ENCODE peak calls at places on chromosome 21, in four cellular contexts. One of them, this sample, is unnamed.
A peak's percentile ranks its signal among the peaks of the same experiment; 100 is the strongest.

GRCh38 chr21:31730687-31731111 is 1.2 kb downstream of the SCAF4 start:
- DNase-seq in SW 1271: no peak
- DNase-seq in lung: no peak
- DNase-seq in cardiac fibroblast: peak; percentile 48
- DNase-seq in this sample: peak; percentile 40

GRCh38 chr21:41739011-41739410 is 27.8 kb downstream of the RIPK4 start:
- DNase-seq in lung: no peak
- DNase-seq in SW 1271: no peak
- DNase-seq in cardiac fibroblast: no peak
- DNase-seq in this sample: no peak

GRCh38 chr21:43335119-43335518 is 91.8 kb downstream of the SIK1 start:
- DNase-seq in lung: no peak
- DNase-seq in SW 1271: no peak
- DNase-seq in cardiac fibroblast: no peak
- DNase-seq in this sample: no peak

GRCh38 chr21:34670962-34671348 is 2.2 kb downstream of the CLIC6 start:
- DNase-seq in SW 1271: no peak
- DNase-seq in cardiac fibroblast: no peak
- DNase-seq in lung: no peak
- DNase-seq in this sample: no peak

GRCh38 chr21:18041012-18041411 is 203.6 kb upstream of the CHODL start:
- DNase-seq in SW 1271: no peak
- DNase-seq in cardiac fibroblast: peak; percentile 19
- DNase-seq in lung: no peak
- DNase-seq in this sample: no peak

GRCh38 chr21:45246014-45246413 is 41.7 kb downstream of the POFUT2 start:
- DNase-seq in lung: no peak
- DNase-seq in cardiac fibroblast: no peak
- DNase-seq in SW 1271: no peak
- DNase-seq in this sample: no peak

GRCh38 chr21:45405271-45405818 is 380 bp downstream of the COL18A1 start:
- DNase-seq in SW 1271: no peak
- DNase-seq in lung: no peak
- DNase-seq in cardiac fibroblast: peak; percentile 22
- DNase-seq in this sample: peak; percentile 11

GRCh38 chr21:33390479-33390878 is 12.7 kb upstream of the IFNGR2 start:
- DNase-seq in SW 1271: no peak
- DNase-seq in lung: no peak
- DNase-seq in cardiac fibroblast: no peak
- DNase-seq in this sample: no peak

GRCh38 chr21:17387030-17387617 is 125.7 kb upstream of the CXADR start:
- DNase-seq in lung: peak; percentile 38
- DNase-seq in SW 1271: peak; percentile 21
- DNase-seq in cardiac fibroblast: peak; percentile 78
- DNase-seq in this sample: peak; percentile 80

GRCh38 chr21:34639250-34639649 is 24.3 kb upstream of the RCAN1 start:
- DNase-seq in lung: no peak
- DNase-seq in cardiac fibroblast: no peak
- DNase-seq in SW 1271: no peak
- DNase-seq in this sample: no peak

GRCh38 chr21:38993561-38993960 is 187.8 kb downstream of the ETS2 start:
- DNase-seq in SW 1271: no peak
- DNase-seq in cardiac fibroblast: peak; percentile 97
- DNase-seq in lung: peak; percentile 78
- DNase-seq in this sample: peak; percentile 98

GRCh38 chr21:29718081-29718815 is 221.5 kb downstream of the GRIK1 start:
- DNase-seq in cardiac fibroblast: peak; percentile 94
- DNase-seq in lung: no peak
- DNase-seq in SW 1271: no peak
- DNase-seq in this sample: peak; percentile 73

GRCh38 chr21:46478910-46479309 is 20.2 kb downstream of the DIP2A start:
- DNase-seq in lung: no peak
- DNase-seq in SW 1271: no peak
- DNase-seq in cardiac fibroblast: no peak
- DNase-seq in this sample: no peak

GRCh38 chr21:34333150-34333739 is 30.6 kb upstream of the KCNE2 start:
- DNase-seq in cardiac fibroblast: no peak
- DNase-seq in lung: no peak
- DNase-seq in SW 1271: no peak
- DNase-seq in this sample: peak; percentile 4

GRCh38 chr21:31132574-31133242 is 94.4 kb upstream of the KRTAP19-8 start:
- DNase-seq in cardiac fibroblast: peak; percentile 37
- DNase-seq in SW 1271: no peak
- DNase-seq in lung: no peak
- DNase-seq in this sample: no peak

GRCh38 chr21:37560385-37560784 is 193.8 kb downstream of the DYRK1A start:
- DNase-seq in SW 1271: no peak
- DNase-seq in lung: no peak
- DNase-seq in cardiac fibroblast: no peak
- DNase-seq in this sample: no peak

GRCh38 chr21:35924714-35925301 is 135.5 kb downstream of the SETD4 start:
- DNase-seq in lung: no peak
- DNase-seq in SW 1271: no peak
- DNase-seq in cardiac fibroblast: peak; percentile 89
- DNase-seq in this sample: peak; percentile 54

GRCh38 chr21:25960423-25960822 is 210.1 kb downstream of the APP start:
- DNase-seq in cardiac fibroblast: no peak
- DNase-seq in lung: no peak
- DNase-seq in SW 1271: no peak
- DNase-seq in this sample: no peak

GRCh38 chr21:31530918-31531705 is 128.4 kb upstream of the SOD1 start:
- DNase-seq in lung: no peak
- DNase-seq in cardiac fibroblast: no peak
- DNase-seq in SW 1271: no peak
- DNase-seq in this sample: no peak

GRCh38 chr21:42580076-42580792 is 66.6 kb downstream of the SLC37A1 start:
- DNase-seq in cardiac fibroblast: no peak
- DNase-seq in SW 1271: no peak
- DNase-seq in lung: no peak
- DNase-seq in this sample: no peak